ENCODE peak calls at places on chromosomes 6 and 20, in nine cellular contexts. S is activated CD4-positive, CD25-positive, alpha-beta regulatory T cell; V is ovary; D is left ventricle myocardium inferior; Z is adrenal gland; G is AG20443; U is activated CD4-positive, alpha-beta memory T cell treated with anti-CD3 and anti-CD28 coated beads, Interleukin-2, amount 10 ng/mL, durations not matched to agents 7 days and 5 days; X is fibroblast of pulmonary artery; R is GM04504. F is an unnamed sample.

GRCh38 chr6:160388922-160389321 is 40.7 kb downstream of the SLC22A3 start:
- DNase-seq in S (no peak), V (no peak), D (no peak), Z (no peak), G (no peak), U (no peak), X (no peak), R (no peak), F (no peak)

GRCh38 chr20:23691675-23692074 is 2.8 kb upstream of the CST4 start:
- DNase-seq in S (no peak), V (no peak), D (no peak), Z (no peak), G (no peak), U (no peak), X (no peak), R (no peak), F (no peak)

GRCh38 chr6:54892831-54893230 is 46.3 kb downstream of the FAM83B start:
- DNase-seq in S (no peak), V (no peak), D (no peak), Z (no peak), G (peak), U (no peak), X (peak), R (peak), F (no peak)

GRCh38 chr6:79801362-79801761 is 146.0 kb downstream of the ELOVL4 start:
- DNase-seq in S (no peak), V (no peak), D (no peak), Z (no peak), G (no peak), U (no peak), X (no peak), R (no peak), F (no peak)

GRCh38 chr6:2665169-2666070 is 85.3 kb downstream of the MYLK4 start:
- DNase-seq in S (no peak), V (no peak), D (no peak), Z (no peak), G (no peak), U (no peak), X (no peak), R (no peak), F (no peak)

GRCh38 chr6:27553123-27553904 is 80.4 kb upstream of the ZNF184 start:
- DNase-seq in S (no peak), V (no peak), D (no peak), Z (no peak), G (no peak), U (peak), X (peak), R (no peak), F (no peak)

GRCh38 chr6:90575267-90575666 is 11.6 kb downstream of the MAP3K7 start:
- DNase-seq in S (no peak), V (no peak), D (no peak), Z (no peak), G (no peak), U (no peak), X (no peak), R (no peak), F (no peak)

GRCh38 chr6:54702772-54703171 is 143.8 kb upstream of the FAM83B start:
- DNase-seq in S (no peak), V (no peak), D (no peak), Z (no peak), G (no peak), U (no peak), X (no peak), R (no peak), F (no peak)

GRCh38 chr20:32544893-32545840 is 40.0 kb downstream of the NOL4L start:
- DNase-seq in S (no peak), V (no peak), D (no peak), Z (no peak), G (no peak), U (no peak), X (no peak), R (no peak), F (no peak)

GRCh38 chr6:75418233-75418632 is 75.4 kb downstream of the FILIP1 start:
- DNase-seq in S (no peak), V (no peak), D (no peak), Z (no peak), G (peak), U (no peak), X (peak), R (no peak), F (no peak)

F was measured in testis.